ENCODE peak calls at places on chromosomes 13 and 19, in five cellular contexts. One of them, this sample, is unnamed. For H3K4me1, the result is how much of the 10 kb centered on the place peaks cover.

GRCh38 chr13:21852043-21852442 is 181.2 kb downstream of the FGF9 start:
- DNase-seq in neural progenitor cell: no peak
- DNase-seq in psoas muscle: no peak
- DNase-seq in heart left ventricle: no peak
- DNase-seq in astrocyte: no peak
- DNase-seq in this sample: no peak

GRCh38 chr19:55257461-55258411 is 1.1 kb downstream of the PPP6R1 start:
- DNase-seq in neural progenitor cell: peak
- DNase-seq in psoas muscle: no peak
- DNase-seq in heart left ventricle: no peak
- DNase-seq in astrocyte: no peak
- DNase-seq in this sample: no peak

GRCh38 chr13:113653264-113654174 is 4.5 kb downstream of the ATP4B start:
- DNase-seq in neural progenitor cell: no peak
- DNase-seq in psoas muscle: no peak
- DNase-seq in heart left ventricle: peak
- DNase-seq in astrocyte: no peak
- DNase-seq in this sample: peak

GRCh38 chr19:35533822-35534521 is 716 bp downstream of the GAPDHS start:
- DNase-seq in neural progenitor cell: peak
- DNase-seq in psoas muscle: no peak
- DNase-seq in heart left ventricle: peak
- DNase-seq in astrocyte: no peak
- DNase-seq in this sample: no peak

GRCh38 chr19:35153701-35154534 is 617 bp upstream of the FXYD5 start:
- DNase-seq in neural progenitor cell: peak
- DNase-seq in psoas muscle: peak
- DNase-seq in heart left ventricle: peak
- DNase-seq in astrocyte: no peak
- DNase-seq in this sample: no peak

GRCh38 chr13:74920945-74921725 is 560.8 kb downstream of the TBC1D4 start:
- DNase-seq in neural progenitor cell: no peak
- DNase-seq in psoas muscle: no peak
- DNase-seq in heart left ventricle: no peak
- DNase-seq in astrocyte: peak
- DNase-seq in this sample: no peak

GRCh38 chr19:46081928-46082727 is 41.3 kb upstream of the IGFL4 start:
- DNase-seq in neural progenitor cell: peak
- DNase-seq in psoas muscle: no peak
- DNase-seq in heart left ventricle: no peak
- DNase-seq in astrocyte: peak
- DNase-seq in this sample: no peak

GRCh38 chr19:18059297-18059696 is 27.4 kb downstream of the IL12RB1 start:
- DNase-seq in neural progenitor cell: no peak
- DNase-seq in psoas muscle: no peak
- DNase-seq in heart left ventricle: no peak
- DNase-seq in astrocyte: no peak
- DNase-seq in this sample: no peak

GRCh38 chr13:54449922-54450321 is 1421.3 kb downstream of the OLFM4 start:
- DNase-seq in neural progenitor cell: no peak
- DNase-seq in psoas muscle: no peak
- DNase-seq in heart left ventricle: no peak
- DNase-seq in astrocyte: no peak
- DNase-seq in this sample: no peak

GRCh38 chr19:35695895-35696422 is 8.4 kb upstream of the ZBTB32 start:
- DNase-seq in neural progenitor cell: no peak
- DNase-seq in psoas muscle: no peak
- DNase-seq in heart left ventricle: no peak
- DNase-seq in astrocyte: no peak
- DNase-seq in this sample: no peak

GRCh38 chr19:821228-821975 is at the start of gene PLPPR3:
- DNase-seq in neural progenitor cell: peak
- DNase-seq in psoas muscle: no peak
- DNase-seq in heart left ventricle: peak
- DNase-seq in astrocyte: no peak
- DNase-seq in this sample: no peak

GRCh38 chr13:59318320-59318930 is 845.3 kb downstream of the DIAPH3 start:
- DNase-seq in neural progenitor cell: peak
- DNase-seq in psoas muscle: peak
- DNase-seq in heart left ventricle: peak
- DNase-seq in astrocyte: peak
- DNase-seq in this sample: no peak

GRCh38 chr19:1472227-1473055 is 6.6 kb downstream of the C19orf25 start:
- DNase-seq in neural progenitor cell: no peak
- DNase-seq in psoas muscle: no peak
- DNase-seq in heart left ventricle: no peak
- DNase-seq in astrocyte: no peak
- DNase-seq in this sample: no peak

GRCh38 chr19:32537626-32538025 is 43.4 kb upstream of the PDCD5 start:
- DNase-seq in neural progenitor cell: peak
- DNase-seq in psoas muscle: no peak
- DNase-seq in heart left ventricle: no peak
- DNase-seq in astrocyte: no peak
- DNase-seq in this sample: no peak

GRCh38 chr19:31274964-31275319 is 74.3 kb downstream of the TSHZ3 start:
- DNase-seq in neural progenitor cell: no peak
- DNase-seq in psoas muscle: no peak
- DNase-seq in heart left ventricle: no peak
- DNase-seq in astrocyte: no peak
- DNase-seq in this sample: no peak

GRCh38 chr19:33293255-33294057 is 8.9 kb downstream of the CEBPA start:
- DNase-seq in neural progenitor cell: no peak
- DNase-seq in psoas muscle: peak
- DNase-seq in heart left ventricle: no peak
- DNase-seq in astrocyte: peak
- DNase-seq in this sample: no peak

GRCh38 chr19:35015576-35016351 is 14.5 kb upstream of the SCN1B start:
- DNase-seq in neural progenitor cell: no peak
- DNase-seq in psoas muscle: peak
- DNase-seq in heart left ventricle: peak
- DNase-seq in astrocyte: peak
- DNase-seq in this sample: no peak

GRCh38 chr13:52454459-52454824 is 836 bp upstream of the CKAP2 start:
- DNase-seq in neural progenitor cell: peak
- DNase-seq in psoas muscle: no peak
- DNase-seq in heart left ventricle: no peak
- DNase-seq in astrocyte: no peak
- DNase-seq in this sample: no peak

GRCh38 chr19:43554317-43554895 is 20.9 kb downstream of the XRCC1 start:
- DNase-seq in neural progenitor cell: no peak
- DNase-seq in psoas muscle: no peak
- DNase-seq in heart left ventricle: peak
- DNase-seq in astrocyte: no peak
- DNase-seq in this sample: no peak

GRCh38 chr13:39930544-39931444 is 275.3 kb downstream of the COG6 start:
- DNase-seq in neural progenitor cell: no peak
- DNase-seq in psoas muscle: no peak
- DNase-seq in heart left ventricle: no peak
- DNase-seq in astrocyte: no peak
- DNase-seq in this sample: no peak

GRCh38 chr13:99268822-99269221 is 10.6 kb upstream of the GPR18 start:
- DNase-seq in neural progenitor cell: no peak
- DNase-seq in psoas muscle: no peak
- DNase-seq in heart left ventricle: no peak
- DNase-seq in astrocyte: no peak
- DNase-seq in this sample: no peak

GRCh38 chr13:99272481-99272880 is 14.3 kb upstream of the GPR18 start:
- DNase-seq in neural progenitor cell: no peak
- DNase-seq in psoas muscle: no peak
- DNase-seq in heart left ventricle: no peak
- DNase-seq in astrocyte: no peak
- DNase-seq in this sample: no peak

GRCh38 chr13:99271249-99271648 is 13.1 kb upstream of the GPR18 start:
- DNase-seq in neural progenitor cell: no peak
- DNase-seq in psoas muscle: no peak
- DNase-seq in heart left ventricle: no peak
- DNase-seq in astrocyte: no peak
- DNase-seq in this sample: no peak

GRCh38 chr13:99269627-99270252 is 11.6 kb upstream of the GPR18 start:
- DNase-seq in neural progenitor cell: peak
- DNase-seq in psoas muscle: no peak
- DNase-seq in heart left ventricle: no peak
- DNase-seq in astrocyte: peak
- DNase-seq in this sample: no peak

DNA sequence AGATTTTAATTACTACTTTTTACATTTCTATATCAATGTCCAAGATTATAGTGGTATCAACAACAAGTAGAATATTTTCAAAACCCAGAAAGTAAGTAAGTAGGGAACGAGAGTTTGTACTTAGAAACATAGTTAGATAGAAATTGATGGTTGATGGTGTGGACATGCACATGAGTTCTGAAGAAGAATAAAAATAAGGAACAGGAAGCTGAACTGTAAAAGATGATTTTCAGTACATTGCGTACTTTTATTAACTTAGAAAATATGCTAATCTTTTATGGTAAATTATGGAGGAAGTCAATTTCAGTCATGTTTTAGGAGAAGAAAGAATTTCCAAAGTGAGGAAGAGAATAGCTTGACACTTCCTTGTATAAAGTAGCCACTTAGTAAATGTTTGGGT is 12.3 kb upstream of the GPR18 start:
- DNase-seq in neural progenitor cell: no peak
- DNase-seq in psoas muscle: no peak
- DNase-seq in heart left ventricle: no peak
- DNase-seq in astrocyte: no peak
- DNase-seq in this sample: no peak
- H3K4me1 ChIP-seq in neural progenitor cell: under half
- H3K4me1 ChIP-seq in psoas muscle: under half
- H3K4me1 ChIP-seq in heart left ventricle: under half
- H3K4me1 ChIP-seq in astrocyte: under half
- H3K4me1 ChIP-seq in this sample: under half

GRCh38 chr19:58336820-58337219 is 10.0 kb downstream of the ZSCAN22 start:
- DNase-seq in neural progenitor cell: no peak
- DNase-seq in psoas muscle: no peak
- DNase-seq in heart left ventricle: no peak
- DNase-seq in astrocyte: no peak
- DNase-seq in this sample: no peak

GRCh38 chr19:58336216-58336615 is 9.4 kb downstream of the ZSCAN22 start:
- DNase-seq in neural progenitor cell: no peak
- DNase-seq in psoas muscle: no peak
- DNase-seq in heart left ventricle: no peak
- DNase-seq in astrocyte: no peak
- DNase-seq in this sample: no peak

GRCh38 chr19:58335630-58336029 is 8.8 kb downstream of the ZSCAN22 start:
- DNase-seq in neural progenitor cell: no peak
- DNase-seq in psoas muscle: no peak
- DNase-seq in heart left ventricle: no peak
- DNase-seq in astrocyte: no peak
- DNase-seq in this sample: no peak

GRCh38 chr19:58338336-58338735 is 11.5 kb downstream of the ZSCAN22 start:
- DNase-seq in neural progenitor cell: no peak
- DNase-seq in psoas muscle: no peak
- DNase-seq in heart left ventricle: no peak
- DNase-seq in astrocyte: no peak
- DNase-seq in this sample: no peak

DNA sequence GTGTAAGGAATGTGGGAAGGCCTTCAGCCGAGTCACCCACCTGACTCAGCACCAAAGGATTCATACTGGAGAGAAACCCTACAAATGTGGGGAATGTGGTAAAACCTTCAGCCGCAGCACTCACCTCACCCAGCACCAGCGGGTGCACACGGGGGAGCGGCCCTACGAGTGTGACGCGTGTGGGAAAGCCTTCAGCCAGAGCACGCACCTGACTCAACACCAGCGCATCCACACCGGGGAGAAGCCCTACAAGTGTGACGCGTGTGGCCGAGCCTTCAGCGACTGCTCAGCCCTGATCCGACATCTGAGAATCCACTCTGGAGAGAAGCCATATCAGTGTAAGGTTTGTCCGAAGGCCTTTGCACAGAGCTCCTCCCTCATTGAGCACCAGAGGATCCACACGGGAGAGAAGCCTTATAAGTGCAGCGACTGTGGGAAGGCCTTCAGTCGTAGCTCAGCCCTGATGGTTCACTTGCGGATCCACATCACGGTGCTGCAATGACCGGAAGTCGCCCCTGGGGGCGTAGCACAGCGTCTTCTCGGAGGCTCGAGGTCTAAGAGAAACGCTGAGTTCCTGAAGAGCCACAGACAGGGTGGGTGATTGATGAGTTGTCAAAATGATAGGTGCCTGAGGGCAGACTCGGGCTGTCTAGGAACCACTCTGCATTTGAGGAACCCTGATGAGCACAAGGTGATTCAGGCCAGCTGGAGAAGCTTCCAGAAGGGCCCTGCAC is 12.2 kb downstream of the ZSCAN22 start:
- DNase-seq in neural progenitor cell: peak
- DNase-seq in psoas muscle: no peak
- DNase-seq in heart left ventricle: no peak
- DNase-seq in astrocyte: no peak
- DNase-seq in this sample: no peak
- TF ChIP-seq CTCF in neural progenitor cell: peak
- TF ChIP-seq CTCF in psoas muscle: no peak
- TF ChIP-seq CTCF in heart left ventricle: no peak
- TF ChIP-seq CTCF in astrocyte: no peak
- TF ChIP-seq CTCF in this sample: no peak

GRCh38 chr19:51143486-51143885 is 1.4 kb downstream of the SIGLEC7 start:
- DNase-seq in neural progenitor cell: no peak
- DNase-seq in psoas muscle: no peak
- DNase-seq in heart left ventricle: no peak
- DNase-seq in astrocyte: no peak
- DNase-seq in this sample: no peak

GRCh38 chr19:51146751-51147150 is 4.7 kb downstream of the SIGLEC7 start:
- DNase-seq in neural progenitor cell: no peak
- DNase-seq in psoas muscle: no peak
- DNase-seq in heart left ventricle: no peak
- DNase-seq in astrocyte: no peak
- DNase-seq in this sample: no peak

GRCh38 chr19:51147663-51148062 is 5.6 kb downstream of the SIGLEC7 start:
- DNase-seq in neural progenitor cell: no peak
- DNase-seq in psoas muscle: no peak
- DNase-seq in heart left ventricle: no peak
- DNase-seq in astrocyte: no peak
- DNase-seq in this sample: no peak

GRCh38 chr19:51144482-51145045 is 2.5 kb downstream of the SIGLEC7 start:
- DNase-seq in neural progenitor cell: no peak
- DNase-seq in psoas muscle: no peak
- DNase-seq in heart left ventricle: no peak
- DNase-seq in astrocyte: no peak
- DNase-seq in this sample: no peak

GRCh38 chr19:51145926-51146493 is 3.9 kb downstream of the SIGLEC7 start:
- DNase-seq in neural progenitor cell: no peak
- DNase-seq in psoas muscle: no peak
- DNase-seq in heart left ventricle: no peak
- DNase-seq in astrocyte: no peak
- DNase-seq in this sample: no peak
- H3K4me1 ChIP-seq in neural progenitor cell: under half
- H3K4me1 ChIP-seq in psoas muscle: under half
- H3K4me1 ChIP-seq in heart left ventricle: half or more
- H3K4me1 ChIP-seq in astrocyte: under half
- H3K4me1 ChIP-seq in this sample: under half

GRCh38 chr13:65966991-65967451 is 1263.1 kb downstream of the PCDH9 start:
- DNase-seq in neural progenitor cell: peak
- DNase-seq in psoas muscle: no peak
- DNase-seq in heart left ventricle: no peak
- DNase-seq in astrocyte: peak
- DNase-seq in this sample: no peak
- TF ChIP-seq CTCF in neural progenitor cell: peak
- TF ChIP-seq CTCF in psoas muscle: no peak
- TF ChIP-seq CTCF in heart left ventricle: peak
- TF ChIP-seq CTCF in astrocyte: peak
- TF ChIP-seq CTCF in this sample: no peak

This sample was measured in ascending aorta.